ENCODE peak calls at places on chromosomes 3 and 15, in five cellular contexts. N is upper lobe of left lung, S is AG10803, F is NB4, C is right lobe of liver. I is an unnamed sample.
A peak's percentile ranks its signal among the peaks of the same experiment; 100 is the strongest.

GRCh38 chr15:58484794-58485600 is 53.2 kb downstream of the LIPC start:
- DNase-seq in N (peak; percentile 65), S (no peak), F (peak; percentile 81), C (no peak), I (no peak)

GRCh38 chr3:65401359-65401810 is 637.3 kb downstream of the MAGI1 start:
- DNase-seq in N (no peak), S (no peak), F (no peak), C (no peak), I (no peak)

GRCh38 chr3:374459-374858 is 177.9 kb downstream of the CHL1 start:
- DNase-seq in N (no peak), S (no peak), F (no peak), C (no peak), I (no peak)

GRCh38 chr15:25664761-25665160 is 198.4 kb downstream of the ATP10A start:
- DNase-seq in N (no peak), S (peak; percentile 22), F (no peak), C (no peak), I (no peak)

GRCh38 chr15:41258706-41259471 is 27.8 kb downstream of the CHP1 start:
- DNase-seq in N (peak; percentile 68), S (peak; percentile 50), F (peak; percentile 75), C (no peak), I (peak; percentile 38)

GRCh38 chr15:69979783-69980182 is 117.9 kb downstream of the TLE3 start:
- DNase-seq in N (no peak), S (no peak), F (no peak), C (no peak), I (no peak)

GRCh38 chr3:12135029-12135634 is 23.6 kb downstream of the TIMP4 start:
- DNase-seq in N (peak; percentile 86), S (peak; percentile 58), F (peak; percentile 71), C (peak; percentile 81), I (peak; percentile 81)

GRCh38 chr3:9422712-9423424 is 25.5 kb downstream of the SETD5 start:
- DNase-seq in N (peak; percentile 90), S (peak; percentile 98), F (peak; percentile 84), C (peak; percentile 54), I (peak; percentile 94)

GRCh38 chr3:64972793-64973192 is 285.0 kb upstream of the ADAMTS9 start:
- DNase-seq in N (no peak), S (peak; percentile 22), F (peak; percentile 7), C (no peak), I (no peak)

GRCh38 chr15:70424937-70425411 is 327.3 kb upstream of the TLE3 start:
- DNase-seq in N (no peak), S (no peak), F (peak; percentile 78), C (no peak), I (no peak)

GRCh38 chr3:141074529-141074928 is 23.4 kb downstream of the SPSB4 start:
- DNase-seq in N (no peak), S (no peak), F (no peak), C (no peak), I (no peak)

GRCh38 chr15:77821188-77821958 is 188.7 kb upstream of the LINGO1 start:
- DNase-seq in N (peak; percentile 33), S (peak; percentile 42), F (peak; percentile 71), C (peak; percentile 72), I (peak; percentile 49)

GRCh38 chr3:159969-160368 is 36.6 kb upstream of the CHL1 start:
- DNase-seq in N (no peak), S (no peak), F (peak; percentile 5), C (no peak), I (no peak)

GRCh38 chr15:49083471-49084284 is 37.4 kb upstream of the SECISBP2L start:
- DNase-seq in N (no peak), S (peak; percentile 72), F (no peak), C (no peak), I (no peak)

GRCh38 chr3:71707600-71707999 is 17.6 kb downstream of the EIF4E3 start:
- DNase-seq in N (no peak), S (no peak), F (no peak), C (no peak), I (no peak)

GRCh38 chr3:172060234-172060633 is 20.9 kb downstream of the FNDC3B start:
- DNase-seq in N (no peak), S (no peak), F (no peak), C (no peak), I (no peak)

GRCh38 chr3:165279471-165279870 is 83.3 kb upstream of the SLITRK3 start:
- DNase-seq in N (no peak), S (no peak), F (no peak), C (no peak), I (no peak)

GRCh38 chr3:171301002-171301401 is 159.2 kb downstream of the TNIK start:
- DNase-seq in N (no peak), S (no peak), F (no peak), C (no peak), I (no peak)

GRCh38 chr3:43796041-43796596 is 105.4 kb downstream of the ABHD5 start:
- DNase-seq in N (no peak), S (peak; percentile 45), F (no peak), C (no peak), I (no peak)

GRCh38 chr3:48709051-48709461 is 8.0 kb downstream of the IP6K2 start:
- DNase-seq in N (peak; percentile 54), S (peak; percentile 32), F (no peak), C (no peak), I (no peak)

GRCh38 chr3:45972534-45973402 is 22.9 kb downstream of the FYCO1 start:
- DNase-seq in N (peak; percentile 84), S (peak; percentile 86), F (peak; percentile 97), C (no peak), I (no peak)

GRCh38 chr3:123791417-123791816 is 92.7 kb downstream of the MYLK start:
- DNase-seq in N (no peak), S (peak; percentile 88), F (no peak), C (no peak), I (peak; percentile 16)

GRCh38 chr15:81071130-81071529 is 62.9 kb upstream of the CFAP161 start:
- DNase-seq in N (no peak), S (peak; percentile 76), F (no peak), C (no peak), I (no peak)

GRCh38 chr15:74863239-74864056 is 9.7 kb downstream of the SCAMP2 start:
- DNase-seq in N (no peak), S (peak; percentile 23), F (no peak), C (no peak), I (no peak)

GRCh38 chr3:173411288-173412064 is 13.9 kb downstream of the NLGN1 start:
- DNase-seq in N (peak; percentile 64), S (peak; percentile 58), F (peak; percentile 38), C (no peak), I (peak; percentile 18)

GRCh38 chr3:42488687-42489086 is 13.8 kb upstream of the VIPR1 start:
- DNase-seq in N (peak; percentile 9), S (no peak), F (no peak), C (no peak), I (no peak)

GRCh38 chr15:37087050-37087691 is 13.2 kb downstream of the MEIS2 start:
- DNase-seq in N (no peak), S (no peak), F (no peak), C (no peak), I (no peak)

GRCh38 chr3:177525987-177526712 is 328.9 kb upstream of the TBL1XR1 start:
- DNase-seq in N (no peak), S (peak; percentile 88), F (peak; percentile 66), C (no peak), I (no peak)

GRCh38 chr3:11566916-11567315 is 76.8 kb downstream of the VGLL4 start:
- DNase-seq in N (no peak), S (no peak), F (no peak), C (no peak), I (no peak)

GRCh38 chr15:96217983-96218382 is 112.5 kb upstream of the NR2F2 start:
- DNase-seq in N (no peak), S (no peak), F (no peak), C (no peak), I (no peak)

GRCh38 chr3:166902374-166902773 is 477.7 kb downstream of the ZBBX start:
- DNase-seq in N (no peak), S (no peak), F (no peak), C (no peak), I (no peak)
- TF ChIP-seq CTCF in N (no peak), S (no peak), F (no peak), C (no peak), I (no peak)

GRCh38 chr15:90101969-90102890 is at the start of gene IDH2:
- DNase-seq in N (peak; percentile 88), S (peak; percentile 79), F (peak; percentile 90), C (peak; percentile 92), I (peak; percentile 84)
- TF ChIP-seq CTCF in N (peak; percentile 14), S (no peak), F (no peak), C (no peak), I (no peak)

GRCh38 chr3:149781216-149781615 is 11.1 kb downstream of the ANKUB1 start:
- DNase-seq in N (no peak), S (no peak), F (peak; percentile 30), C (no peak), I (no peak)

GRCh38 chr3:149776170-149776569 is 16.2 kb downstream of the ANKUB1 start:
- DNase-seq in N (no peak), S (no peak), F (no peak), C (no peak), I (no peak)

GRCh38 chr3:149771652-149772271 is 19.5 kb upstream of the COMMD2 start:
- DNase-seq in N (peak; percentile 38), S (peak; percentile 33), F (peak; percentile 38), C (no peak), I (peak; percentile 56)

GRCh38 chr3:149772861-149773260 is 19.5 kb downstream of the ANKUB1 start:
- DNase-seq in N (no peak), S (no peak), F (no peak), C (no peak), I (no peak)

DNA sequence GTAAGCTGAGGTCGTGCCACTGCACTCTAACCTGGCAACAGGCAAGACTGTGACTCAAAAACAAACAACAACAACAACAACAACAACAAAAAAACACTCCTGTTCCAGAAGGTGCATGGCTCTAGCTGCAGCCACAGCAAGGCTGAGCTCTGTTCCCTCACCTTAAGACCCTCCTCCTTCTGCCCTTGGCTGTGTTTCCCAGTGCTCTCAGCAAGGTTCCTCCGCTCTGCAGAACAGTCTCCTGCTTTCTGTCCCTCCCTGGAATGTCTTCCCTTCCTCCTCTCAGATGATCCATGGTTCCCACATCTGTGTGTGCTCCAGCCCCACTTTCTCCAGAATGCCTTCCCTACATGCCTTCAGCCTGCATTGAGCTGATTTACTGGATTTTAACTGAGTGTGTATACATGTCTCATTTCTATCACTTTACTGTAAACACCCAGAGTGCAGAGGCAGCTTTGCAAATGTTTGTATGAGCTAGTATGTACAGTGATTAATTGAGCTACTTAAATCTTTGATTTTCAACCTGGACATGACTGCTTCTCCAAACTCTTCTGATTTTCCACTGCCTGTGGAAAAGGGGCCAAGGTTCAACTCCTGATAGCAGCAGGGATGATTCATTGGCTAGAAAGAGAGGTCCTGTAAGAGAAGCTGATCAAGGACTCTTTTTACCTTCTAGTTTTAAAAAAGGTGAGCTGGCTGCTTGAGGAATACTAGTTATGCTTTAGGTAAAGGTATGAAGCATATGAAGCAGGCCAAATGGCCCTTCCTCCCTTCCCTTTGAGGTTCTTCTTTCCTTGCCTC is 14.7 kb downstream of the ANKUB1 start:
- DNase-seq in N (no peak), S (no peak), F (no peak), C (no peak), I (no peak)
- TF ChIP-seq CTCF in N (no peak), S (no peak), F (no peak), C (no peak), I (no peak)

DNA sequence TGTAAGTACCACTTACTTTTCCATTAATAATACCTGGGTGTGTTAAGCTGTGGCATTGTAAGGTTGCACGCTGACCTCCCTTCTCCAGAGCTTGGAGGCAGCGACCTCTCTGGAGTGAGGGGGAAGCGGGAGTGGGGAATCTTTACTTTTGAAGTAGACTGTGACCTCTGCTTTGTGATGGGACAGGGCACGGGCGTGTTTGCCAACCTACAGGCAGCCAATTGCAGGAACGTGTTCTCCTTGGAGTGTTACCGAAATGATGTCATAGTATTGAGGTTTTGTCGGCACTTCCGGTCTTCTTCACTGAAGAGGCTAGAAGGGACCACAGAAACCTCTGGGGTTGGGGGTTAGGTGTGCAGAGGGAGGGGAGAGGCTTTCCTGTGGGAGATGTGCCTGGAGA is 227.3 kb upstream of the C2CD4B start:
- DNase-seq in N (no peak), S (peak; percentile 61), F (peak; percentile 37), C (no peak), I (peak; percentile 31)
- TF ChIP-seq CTCF in N (no peak), S (no peak), F (no peak), C (no peak), I (no peak)

I was measured in colonic mucosa.